ENCODE peak calls at places on chromosomes 5 and 9, in nine cellular contexts. V, P, D, C, Z, B, G, X and F are unnamed samples.
A peak's percentile ranks its signal among the peaks of the same experiment; 100 is the strongest.

GRCh38 chr9:121620777-121621437 is 30.5 kb upstream of the DAB2IP start:
- DNase-seq in V (no peak), P (no peak), D (peak; percentile 67), C (no peak), Z (no peak), B (no peak), G (peak; percentile 88), X (no peak), F (no peak)

GRCh38 chr5:78541058-78541624 is 107.4 kb downstream of the LHFPL2 start:
- DNase-seq in V (no peak), P (no peak), D (no peak), C (no peak), Z (no peak), B (no peak), G (peak; percentile 29), X (no peak), F (no peak)

GRCh38 chr5:39274388-39275085 is 55.2 kb upstream of the FYB1 start:
- DNase-seq in V (peak; percentile 27), P (no peak), D (no peak), C (no peak), Z (no peak), B (no peak), G (no peak), X (peak; percentile 40), F (no peak)

GRCh38 chr9:68964102-68964541 is 49.8 kb downstream of the PRKACG start:
- DNase-seq in V (no peak), P (no peak), D (no peak), C (no peak), Z (no peak), B (no peak), G (no peak), X (no peak), F (no peak)

GRCh38 chr9:138058181-138058580 is 180.6 kb downstream of the CACNA1B start:
- DNase-seq in V (no peak), P (no peak), D (no peak), C (no peak), Z (no peak), B (peak; percentile 16), G (peak; percentile 11), X (no peak), F (no peak)

GRCh38 chr9:91066856-91067255 is 265.2 kb downstream of the SYK start:
- DNase-seq in V (no peak), P (no peak), D (no peak), C (no peak), Z (no peak), B (no peak), G (no peak), X (no peak), F (no peak)

GRCh38 chr5:65924366-65925093 is 1.8 kb upstream of the ERBIN start:
- DNase-seq in V (no peak), P (no peak), D (no peak), C (no peak), Z (no peak), B (no peak), G (no peak), X (no peak), F (no peak)

GRCh38 chr5:38831909-38832308 is 13.9 kb upstream of the OSMR start:
- DNase-seq in V (no peak), P (no peak), D (no peak), C (peak; percentile 35), Z (no peak), B (no peak), G (peak; percentile 71), X (peak; percentile 29), F (no peak)

GRCh38 chr5:160166973-160167622 is 47.8 kb upstream of the PWWP2A start:
- DNase-seq in V (no peak), P (no peak), D (no peak), C (no peak), Z (no peak), B (no peak), G (peak; percentile 57), X (no peak), F (no peak)

GRCh38 chr5:160167623-160168165 is 48.4 kb upstream of the PWWP2A start:
- DNase-seq in V (no peak), P (no peak), D (no peak), C (no peak), Z (no peak), B (no peak), G (no peak), X (no peak), F (no peak)

GRCh38 chr5:160165137-160166068 is 46.2 kb upstream of the PWWP2A start:
- DNase-seq in V (no peak), P (peak; percentile 89), D (peak; percentile 96), C (peak; percentile 99), Z (peak; percentile 95), B (peak; percentile 98), G (peak; percentile 92), X (no peak), F (peak; percentile 87)

GRCh38 chr5:160169326-160169725 is 50.1 kb upstream of the PWWP2A start:
- DNase-seq in V (no peak), P (no peak), D (no peak), C (peak; percentile 94), Z (no peak), B (no peak), G (no peak), X (no peak), F (no peak)

DNA sequence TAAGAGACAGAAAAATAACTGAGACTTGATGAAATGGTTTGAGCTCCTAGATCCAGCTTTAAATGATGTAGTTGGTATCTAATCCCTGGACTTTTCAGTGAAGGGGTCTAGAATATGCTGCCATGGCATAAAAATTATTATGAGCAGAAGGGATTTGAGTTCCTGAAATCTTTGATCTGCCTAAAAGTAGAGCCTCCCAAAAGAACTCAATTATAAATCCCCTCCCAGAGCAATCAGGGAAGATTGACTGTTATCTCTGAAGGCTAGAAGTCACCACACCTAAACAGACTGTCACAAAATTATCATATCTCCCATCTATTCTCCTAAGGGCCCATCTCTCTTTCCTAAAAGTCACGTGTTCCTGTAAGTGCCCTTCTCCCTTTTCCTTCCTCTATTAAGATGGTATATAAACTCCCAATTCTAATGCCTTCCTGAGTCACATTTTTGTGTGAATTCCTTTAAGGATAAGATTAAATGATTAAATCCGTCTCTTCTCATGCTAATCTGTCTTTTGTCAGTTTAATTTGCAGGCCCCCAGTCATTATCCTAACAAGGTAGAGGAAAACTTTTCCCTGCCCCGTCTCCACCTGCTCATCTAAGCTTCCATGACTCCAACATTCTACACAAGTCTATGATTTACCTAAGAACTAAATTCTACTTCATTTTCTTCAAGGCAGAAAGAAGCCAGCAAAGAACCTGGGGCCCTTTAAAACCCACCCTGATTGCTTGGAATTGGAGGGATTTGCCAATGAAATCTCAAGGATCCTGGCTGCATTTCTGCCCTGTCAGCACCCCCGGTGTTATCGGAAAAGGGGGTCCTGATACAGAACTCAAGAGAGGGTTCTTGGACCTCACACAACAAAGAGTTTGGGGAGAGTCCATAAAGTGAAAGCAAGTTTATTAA is 47.1 kb upstream of the PWWP2A start:
- DNase-seq in V (no peak), P (no peak), D (no peak), C (no peak), Z (no peak), B (no peak), G (peak; percentile 63), X (no peak), F (no peak)
- H3K4me3 ChIP-seq in V (no peak overlapping the region), P (no peak overlapping the region), D (no peak overlapping the region), C (no peak overlapping the region), Z (peak overlapping the region; percentile 52), B (no peak overlapping the region), G (no peak overlapping the region), X (no peak overlapping the region), F (no peak overlapping the region)

DNA sequence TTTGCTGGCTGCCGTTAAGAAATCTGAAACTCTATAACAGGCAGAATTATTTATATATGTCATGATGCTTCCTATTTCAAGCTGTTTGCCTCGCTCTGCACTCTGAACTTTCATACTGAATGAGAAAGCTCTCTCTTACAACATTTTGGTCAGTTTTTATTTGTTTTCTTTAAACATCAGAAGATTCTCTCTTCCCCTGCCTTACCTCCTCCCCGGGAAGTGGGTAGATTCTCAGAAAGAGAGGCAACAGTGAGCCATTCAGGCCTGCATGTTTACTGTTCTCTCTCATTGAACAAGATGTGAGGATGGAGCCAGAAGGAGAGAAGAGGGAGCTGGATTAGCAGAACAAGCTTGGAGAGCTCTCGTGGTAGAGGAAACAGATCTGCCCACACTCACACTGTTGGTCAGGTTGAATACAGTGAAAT is 144.6 kb downstream of the ARHGEF28 start:
- DNase-seq in V (no peak), P (no peak), D (no peak), C (no peak), Z (no peak), B (no peak), G (no peak), X (no peak), F (no peak)
- H3K27ac ChIP-seq in V (no peak overlapping the region), P (no peak overlapping the region), D (peak overlapping the region; percentile 67), C (no peak overlapping the region), Z (no peak overlapping the region), B (peak overlapping the region; percentile 25), G (no peak overlapping the region), X (no peak overlapping the region), F (no peak overlapping the region)

GRCh38 chr5:157542282-157542966 is 33.2 kb downstream of the ADAM19 start:
- DNase-seq in V (no peak), P (no peak), D (no peak), C (no peak), Z (no peak), B (no peak), G (no peak), X (no peak), F (no peak)

GRCh38 chr5:157541452-157542118 is 34.0 kb downstream of the ADAM19 start:
- DNase-seq in V (no peak), P (no peak), D (no peak), C (no peak), Z (no peak), B (no peak), G (no peak), X (no peak), F (no peak)

GRCh38 chr5:157540124-157540523 is 35.5 kb downstream of the ADAM19 start:
- DNase-seq in V (no peak), P (no peak), D (no peak), C (no peak), Z (no peak), B (no peak), G (no peak), X (no peak), F (no peak)

GRCh38 chr5:157539623-157540022 is 36.0 kb downstream of the ADAM19 start:
- DNase-seq in V (no peak), P (no peak), D (no peak), C (no peak), Z (no peak), B (no peak), G (no peak), X (no peak), F (no peak)

DNA sequence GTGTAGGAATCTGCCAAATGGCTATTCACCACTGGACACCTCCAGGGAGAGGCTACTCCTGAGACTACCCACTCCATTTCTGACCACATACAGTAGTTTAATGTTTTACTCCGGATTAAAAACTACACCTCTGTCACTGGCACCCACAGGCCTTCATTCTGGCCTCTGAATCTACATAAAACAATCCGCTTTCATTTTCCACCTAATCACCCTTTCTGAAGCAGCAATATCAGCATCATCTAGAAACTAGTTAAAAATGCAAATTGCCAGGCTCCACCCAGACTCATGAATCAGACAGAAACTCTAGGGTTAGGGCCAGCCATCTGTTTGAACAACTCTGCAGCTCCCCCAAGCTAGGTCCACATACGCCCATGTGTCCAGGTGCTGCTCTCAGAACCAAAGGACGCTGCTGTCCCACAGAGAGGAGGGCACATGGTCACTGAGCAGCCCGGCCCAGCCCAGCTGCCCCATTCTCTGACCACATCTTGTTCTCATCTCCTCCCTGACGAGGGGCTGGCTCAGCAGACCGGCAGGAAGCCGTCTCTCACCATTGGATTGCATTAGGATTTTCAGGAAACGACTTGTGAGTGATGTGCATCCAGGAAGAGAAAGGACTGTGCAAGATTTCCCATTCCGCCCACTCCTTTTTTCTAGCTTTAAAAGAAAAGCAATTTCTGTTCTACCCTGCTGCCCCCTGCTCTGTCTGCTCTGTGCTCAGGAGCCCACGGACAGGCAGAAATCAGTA is 34.7 kb downstream of the ADAM19 start:
- DNase-seq in V (peak; percentile 87), P (peak; percentile 82), D (no peak), C (peak; percentile 72), Z (no peak), B (peak; percentile 83), G (peak; percentile 73), X (peak; percentile 79), F (peak; percentile 46)
- H3K4me3 ChIP-seq in V (peak overlapping the region; percentile 56), P (no peak overlapping the region), D (no peak overlapping the region), C (peak overlapping the region; percentile 3), Z (no peak overlapping the region), B (no peak overlapping the region), G (peak overlapping the region; percentile 21), X (peak overlapping the region; percentile 43), F (no peak overlapping the region)

GRCh38 chr9:38063363-38063707 is 5.7 kb downstream of the SHB start:
- DNase-seq in V (no peak), P (no peak), D (no peak), C (no peak), Z (no peak), B (no peak), G (peak; percentile 45), X (no peak), F (no peak)
- H3K27ac ChIP-seq in V (no peak overlapping the region), P (no peak overlapping the region), D (peak overlapping the region; percentile 81), C (no peak overlapping the region), Z (no peak overlapping the region), B (peak overlapping the region; percentile 0), G (no peak overlapping the region), X (no peak overlapping the region), F (no peak overlapping the region)